ENCODE peak calls at places on chromosomes 2 and 18, in eight cellular contexts. I, P, J, R, V, T, G and U are unnamed samples.

GRCh38 chr18:35022430-35023001 is 18.7 kb upstream of the MAPRE2 start:
- DNase-seq in I (no peak), P (no peak), J (no peak), R (no peak), V (no peak), T (no peak), G (no peak), U (no peak)

GRCh38 chr2:210502997-210503621 is 26.6 kb upstream of the LANCL1 start:
- DNase-seq in I (peak), P (peak), J (peak), R (peak), V (peak), T (peak), G (peak), U (peak)

GRCh38 chr2:104976603-104977120 is 61.2 kb upstream of the MRPS9 start:
- DNase-seq in I (no peak), P (no peak), J (peak), R (no peak), V (no peak), T (peak), G (no peak), U (no peak)

GRCh38 chr18:36889742-36890141 is 60.8 kb downstream of the KIAA1328 start:
- DNase-seq in I (no peak), P (no peak), J (no peak), R (no peak), V (no peak), T (no peak), G (no peak), U (no peak)

GRCh38 chr2:9462872-9463697 is 11.3 kb upstream of the IAH1 start:
- DNase-seq in I (peak), P (no peak), J (no peak), R (no peak), V (no peak), T (no peak), G (peak), U (no peak)

GRCh38 chr2:47724221-47724981 is 58.5 kb upstream of the MSH6 start:
- DNase-seq in I (peak), P (peak), J (no peak), R (no peak), V (no peak), T (peak), G (no peak), U (no peak)

GRCh38 chr2:1613731-1614354 is 130.5 kb downstream of the PXDN start:
- DNase-seq in I (peak), P (peak), J (no peak), R (no peak), V (no peak), T (no peak), G (no peak), U (no peak)

GRCh38 chr2:120013569-120014223 is 819 bp downstream of the EPB41L5 start:
- DNase-seq in I (no peak), P (peak), J (no peak), R (no peak), V (peak), T (no peak), G (peak), U (peak)

GRCh38 chr2:37201766-37202165 is 5.5 kb downstream of the CEBPZOS start:
- DNase-seq in I (peak), P (no peak), J (no peak), R (no peak), V (no peak), T (peak), G (no peak), U (no peak)

GRCh38 chr2:241563031-241563507 is 4.5 kb downstream of the BOK start:
- DNase-seq in I (no peak), P (no peak), J (no peak), R (no peak), V (no peak), T (no peak), G (no peak), U (no peak)

GRCh38 chr2:236679906-236680305 is 110.3 kb downstream of the ACKR3 start:
- DNase-seq in I (peak), P (peak), J (no peak), R (no peak), V (no peak), T (no peak), G (no peak), U (no peak)

GRCh38 chr2:100211517-100211916 is 69.1 kb upstream of the AFF3 start:
- DNase-seq in I (no peak), P (no peak), J (no peak), R (no peak), V (no peak), T (no peak), G (no peak), U (no peak)

GRCh38 chr2:96800762-96801463 is 15.2 kb upstream of the CNNM3 start:
- DNase-seq in I (peak), P (peak), J (peak), R (peak), V (peak), T (peak), G (peak), U (peak)

GRCh38 chr2:173350383-173350782 is 4.3 kb upstream of the CDCA7 start:
- DNase-seq in I (no peak), P (no peak), J (no peak), R (no peak), V (no peak), T (no peak), G (no peak), U (no peak)